ENCODE peak calls at places on chromosome 13, in nine cellular contexts. O is esophagus muscularis mucosa, S is colonic mucosa, I is heart left ventricle, G is neural progenitor cell, B is mesenchymal stem cell, C is lung, X is MM.1S, T is stomach. P is an unnamed sample.
A peak's percentile ranks its signal among the peaks of the same experiment; 100 is the strongest.

GRCh38 chr13:49649244-49649962 is 21.1 kb downstream of the ARL11 start:
- DNase-seq in O (no peak), S (no peak), I (no peak), G (peak; percentile 35), B (peak; percentile 67), C (no peak), X (no peak), T (no peak), P (peak; percentile 27)

GRCh38 chr13:42814868-42815267 is 33.5 kb downstream of the FAM216B start:
- DNase-seq in O (no peak), S (no peak), I (no peak), G (no peak), B (peak; percentile 80), C (no peak), X (no peak), T (no peak), P (peak; percentile 89)

GRCh38 chr13:94701313-94702180 is 10.8 kb downstream of the SOX21 start:
- DNase-seq in O (no peak), S (no peak), I (no peak), G (no peak), B (no peak), C (no peak), X (no peak), T (no peak), P (no peak)

GRCh38 chr13:40132249-40132648 is 476.8 kb downstream of the COG6 start:
- DNase-seq in O (no peak), S (no peak), I (no peak), G (no peak), B (no peak), C (no peak), X (no peak), T (no peak), P (no peak)

GRCh38 chr13:31775686-31776085 is 36.4 kb downstream of the RXFP2 start:
- DNase-seq in O (no peak), S (no peak), I (no peak), G (no peak), B (no peak), C (no peak), X (no peak), T (no peak), P (peak; percentile 31)

GRCh38 chr13:90618133-90618532 is 729.4 kb upstream of the MIR17HG start:
- DNase-seq in O (no peak), S (no peak), I (no peak), G (peak; percentile 8), B (no peak), C (no peak), X (no peak), T (no peak), P (no peak)

GRCh38 chr13:95087746-95088305 is 213.4 kb downstream of the ABCC4 start:
- DNase-seq in O (no peak), S (no peak), I (no peak), G (no peak), B (peak; percentile 51), C (no peak), X (no peak), T (no peak), P (peak; percentile 76)

GRCh38 chr13:112966776-112967175 is 2.2 kb upstream of the MCF2L start:
- DNase-seq in O (no peak), S (no peak), I (peak; percentile 19), G (no peak), B (no peak), C (no peak), X (no peak), T (no peak), P (no peak)

GRCh38 chr13:36369268-36370107 is 23.3 kb upstream of the SPART start:
- DNase-seq in O (no peak), S (no peak), I (no peak), G (no peak), B (no peak), C (no peak), X (no peak), T (no peak), P (peak; percentile 78)

GRCh38 chr13:76086729-76087128 is 450.6 kb downstream of the LMO7 start:
- DNase-seq in O (no peak), S (no peak), I (no peak), G (peak; percentile 13), B (no peak), C (no peak), X (no peak), T (no peak), P (no peak)

GRCh38 chr13:91468301-91468700 is 69.9 kb downstream of the GPC5 start:
- DNase-seq in O (no peak), S (no peak), I (no peak), G (no peak), B (no peak), C (no peak), X (no peak), T (no peak), P (peak; percentile 1)

GRCh38 chr13:53254495-53254894 is 225.9 kb downstream of the OLFM4 start:
- DNase-seq in O (no peak), S (no peak), I (no peak), G (peak; percentile 70), B (no peak), C (no peak), X (no peak), T (no peak), P (no peak)

GRCh38 chr13:53260594-53260993 is 232.0 kb downstream of the OLFM4 start:
- DNase-seq in O (no peak), S (no peak), I (no peak), G (no peak), B (no peak), C (no peak), X (no peak), T (no peak), P (no peak)

GRCh38 chr13:53250272-53250875 is 221.8 kb downstream of the OLFM4 start:
- DNase-seq in O (no peak), S (peak; percentile 28), I (no peak), G (peak; percentile 93), B (peak; percentile 67), C (no peak), X (peak; percentile 65), T (no peak), P (peak; percentile 56)

GRCh38 chr13:53250977-53251376 is 222.4 kb downstream of the OLFM4 start:
- DNase-seq in O (no peak), S (no peak), I (no peak), G (no peak), B (no peak), C (no peak), X (no peak), T (no peak), P (no peak)

DNA sequence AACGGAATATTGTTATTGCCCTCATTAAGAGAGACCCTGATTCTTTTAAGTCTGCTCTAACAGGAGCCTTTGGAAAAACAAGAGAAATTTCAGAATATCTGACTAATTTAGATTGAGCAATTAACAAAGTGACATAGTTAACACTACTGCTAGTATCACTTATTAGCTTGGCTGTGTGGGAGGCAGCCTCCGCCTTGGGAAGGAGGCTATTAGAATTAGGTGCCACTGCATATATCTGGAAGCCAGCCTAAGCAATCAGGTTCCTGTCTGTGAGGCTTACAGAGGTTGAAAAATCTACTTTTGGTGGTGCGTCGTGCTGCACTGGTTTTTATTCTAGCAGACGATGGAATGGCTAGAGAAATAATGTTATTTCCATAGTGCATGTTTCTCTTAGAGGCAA is 227.2 kb downstream of the OLFM4 start:
- DNase-seq in O (no peak), S (no peak), I (no peak), G (no peak), B (no peak), C (no peak), X (no peak), T (no peak), P (no peak)
- H3K27ac ChIP-seq in O (no peak overlapping the region), S (no peak overlapping the region), I (no peak overlapping the region), G (no peak overlapping the region), B (no peak overlapping the region), C (no peak overlapping the region), X (no peak overlapping the region), T (no peak overlapping the region), P (no peak overlapping the region)

GRCh38 chr13:99608345-99608744 is 107.1 kb downstream of the TM9SF2 start:
- DNase-seq in O (no peak), S (no peak), I (no peak), G (no peak), B (no peak), C (no peak), X (no peak), T (no peak), P (no peak)

GRCh38 chr13:99606322-99607089 is 105.2 kb downstream of the TM9SF2 start:
- DNase-seq in O (peak; percentile 97), S (peak; percentile 96), I (peak; percentile 97), G (peak; percentile 94), B (peak; percentile 81), C (peak; percentile 91), X (peak; percentile 87), T (peak; percentile 92), P (peak; percentile 55)

GRCh38 chr13:99604636-99605035 is 103.4 kb downstream of the TM9SF2 start:
- DNase-seq in O (no peak), S (no peak), I (no peak), G (no peak), B (no peak), C (no peak), X (no peak), T (no peak), P (no peak)

GRCh38 chr13:99601535-99601934 is 100.3 kb downstream of the TM9SF2 start:
- DNase-seq in O (no peak), S (no peak), I (no peak), G (no peak), B (no peak), C (no peak), X (no peak), T (no peak), P (no peak)

GRCh38 chr13:99605417-99606321 is 104.4 kb downstream of the TM9SF2 start:
- DNase-seq in O (no peak), S (peak; percentile 77), I (no peak), G (peak; percentile 70), B (no peak), C (peak; percentile 32), X (peak; percentile 75), T (peak; percentile 50), P (peak; percentile 2)
- H3K27ac ChIP-seq in O (peak overlapping the region; percentile 89), S (peak overlapping the region; percentile 77), I (peak overlapping the region; percentile 86), G (no peak overlapping the region), B (peak overlapping the region; percentile 73), C (peak overlapping the region; percentile 56), X (peak overlapping the region; percentile 10), T (peak overlapping the region; percentile 88), P (no peak overlapping the region)

DNA sequence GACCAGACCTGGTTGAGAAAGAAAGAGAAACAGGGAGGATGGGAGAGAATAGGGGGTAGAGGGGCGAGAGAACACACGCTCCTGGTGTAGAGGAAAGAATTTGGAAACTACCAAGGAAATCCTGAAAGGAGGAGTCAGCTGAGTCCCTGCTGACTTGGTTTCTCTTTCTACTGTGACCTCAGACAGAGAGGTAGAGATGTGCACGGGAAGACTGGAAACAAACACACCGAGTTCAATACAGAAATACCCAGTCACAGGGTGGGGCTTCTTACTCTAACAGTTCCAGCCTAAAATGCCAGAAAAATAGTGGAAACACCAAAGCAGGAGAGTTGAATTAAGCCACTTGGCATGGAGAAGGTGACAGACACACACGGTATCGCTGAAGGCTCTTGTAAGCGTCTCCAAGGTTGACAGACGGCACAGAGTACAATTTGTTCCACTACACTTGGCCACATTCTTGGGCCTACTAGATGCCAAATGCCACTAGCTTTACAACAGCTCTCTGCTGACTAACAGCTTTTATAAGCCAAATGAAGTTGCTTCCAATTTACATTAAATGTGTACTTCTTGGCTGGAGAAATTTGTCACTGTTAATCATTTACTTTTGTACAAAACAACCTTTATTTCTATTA is 28.0 kb downstream of the LATS2 start:
- DNase-seq in O (no peak), S (no peak), I (no peak), G (no peak), B (peak; percentile 57), C (peak; percentile 68), X (no peak), T (peak; percentile 69), P (peak; percentile 67)
- H3K27ac ChIP-seq in O (peak overlapping the region; percentile 91), S (no peak overlapping the region), I (peak overlapping the region; percentile 87), G (no peak overlapping the region), B (peak overlapping the region; percentile 53), C (peak overlapping the region; percentile 78), X (no peak overlapping the region), T (peak overlapping the region; percentile 91), P (peak overlapping the region; percentile 44)

GRCh38 chr13:50894042-50894441 is 15.5 kb upstream of the RNASEH2B start:
- DNase-seq in O (no peak), S (no peak), I (no peak), G (no peak), B (no peak), C (no peak), X (peak; percentile 17), T (no peak), P (no peak)
- H3K27ac ChIP-seq in O (no peak overlapping the region), S (no peak overlapping the region), I (no peak overlapping the region), G (no peak overlapping the region), B (no peak overlapping the region), C (no peak overlapping the region), X (peak overlapping the region; percentile 78), T (no peak overlapping the region), P (no peak overlapping the region)